ENCODE peak calls at places on chromosomes 2 and 18, in five cellular contexts. T, E, W, Q and O are unnamed samples.

GRCh38 chr2:220279372-220279771 is 651.9 kb downstream of the SLC4A3 start:
- DNase-seq in Q (no peak), T (no peak), W (peak), E (peak), O (peak)

GRCh38 chr2:150909613-150910012 is 352.1 kb downstream of the RBM43 start:
- DNase-seq in W (no peak), Q (no peak), E (no peak), T (no peak), O (peak)

GRCh38 chr2:157839162-157839801 is 36.8 kb downstream of the ACVR1 start:
- DNase-seq in Q (no peak), E (peak), W (peak), T (no peak), O (peak)

GRCh38 chr2:42523341-42523740 is 29.6 kb upstream of the KCNG3 start:
- DNase-seq in Q (no peak), E (no peak), T (no peak), W (no peak), O (no peak)

GRCh38 chr2:136132840-136133570 is 15.1 kb upstream of the CXCR4 start:
- DNase-seq in T (no peak), E (no peak), W (no peak), Q (no peak), O (no peak)

GRCh38 chr2:24123212-24124002 is at the start of the genes FAM228B and PFN4:
- DNase-seq in W (peak), E (peak), T (peak), Q (peak), O (peak)

GRCh38 chr2:12918841-12919445 is 202.2 kb downstream of the TRIB2 start:
- DNase-seq in E (peak), W (peak), T (no peak), Q (no peak), O (peak)

GRCh38 chr2:42949125-42949524 is 156.7 kb upstream of the HAAO start:
- DNase-seq in E (no peak), Q (no peak), W (no peak), T (no peak), O (no peak)

GRCh38 chr2:227506456-227506855 is 34.5 kb downstream of the AGFG1 start:
- DNase-seq in E (no peak), Q (no peak), T (no peak), W (no peak), O (no peak)

GRCh38 chr2:23269747-23270146 is 115.2 kb upstream of the KLHL29 start:
- DNase-seq in Q (no peak), W (no peak), T (no peak), E (no peak), O (peak)

GRCh38 chr2:142041105-142041504 is 89.7 kb downstream of the LRP1B start:
- DNase-seq in E (no peak), T (no peak), Q (no peak), W (no peak), O (peak)

GRCh38 chr18:55647331-55647730 is 59.3 kb upstream of the TCF4 start:
- DNase-seq in E (no peak), W (no peak), T (no peak), Q (no peak), O (peak)

GRCh38 chr2:210269148-210269547 is 43.9 kb upstream of the ACADL start:
- DNase-seq in W (no peak), T (no peak), Q (no peak), E (no peak), O (no peak)

GRCh38 chr2:110688594-110689091 is 10.8 kb upstream of the BUB1 start:
- DNase-seq in W (no peak), E (no peak), T (no peak), Q (no peak), O (no peak)

GRCh38 chr18:45107425-45107824 is 426.7 kb downstream of the SETBP1 start:
- DNase-seq in E (peak), T (no peak), W (peak), Q (no peak), O (peak)

GRCh38 chr18:43115076-43116035 is at the start of gene RIT2:
- DNase-seq in W (no peak), T (no peak), E (no peak), Q (no peak), O (no peak)

GRCh38 chr2:8800821-8801220 is 36.6 kb downstream of the KIDINS220 start:
- DNase-seq in Q (no peak), W (peak), T (no peak), E (no peak), O (no peak)

GRCh38 chr2:218291934-218292699 is at the start of gene TMBIM1:
- DNase-seq in Q (no peak), E (peak), T (peak), W (peak), O (peak)

GRCh38 chr2:118861741-118862140 is 14.3 kb upstream of the EN1 start:
- DNase-seq in W (no peak), E (no peak), Q (no peak), T (no peak), O (peak)

GRCh38 chr2:188326669-188327301 is 35.1 kb downstream of the GULP1 start:
- DNase-seq in E (no peak), W (peak), Q (no peak), T (no peak), O (no peak)

GRCh38 chr2:25041928-25042320 is at the start of gene EFR3B:
- DNase-seq in T (peak), E (peak), Q (peak), W (peak), O (peak)

GRCh38 chr2:58535182-58535581 is 294.1 kb upstream of the FANCL start:
- DNase-seq in W (no peak), T (no peak), Q (no peak), E (no peak), O (no peak)

GRCh38 chr18:35264409-35264808 is 23.6 kb downstream of the ZNF397 start:
- DNase-seq in Q (no peak), T (no peak), E (no peak), W (no peak), O (no peak)

GRCh38 chr2:105425936-105426625 is 27.2 kb upstream of the FHL2 start:
- DNase-seq in Q (no peak), T (no peak), E (no peak), W (no peak), O (no peak)

GRCh38 chr2:241540766-241541561 is 17.6 kb upstream of the BOK start:
- DNase-seq in W (no peak), Q (no peak), E (peak), T (peak), O (peak)

GRCh38 chr2:181106789-181107418 is 126.5 kb downstream of the UBE2E3 start:
- DNase-seq in Q (no peak), T (no peak), E (peak), W (peak), O (peak)

GRCh38 chr2:239468491-239469017 is 67.7 kb upstream of the HDAC4 start:
- DNase-seq in T (no peak), E (no peak), Q (no peak), W (no peak), O (no peak)

GRCh38 chr2:28381225-28382180 is 11.2 kb upstream of the FOSL2 start:
- DNase-seq in Q (no peak), W (no peak), E (no peak), T (no peak), O (no peak)

GRCh38 chr18:12639990-12640880 is 17.7 kb downstream of the SPIRE1 start:
- DNase-seq in Q (no peak), W (peak), T (no peak), E (peak), O (peak)

GRCh38 chr2:223941579-223942277 is 3.4 kb downstream of the WDFY1 start:
- DNase-seq in T (no peak), W (peak), E (peak), Q (no peak), O (peak)

GRCh38 chr2:158482594-158482993 is 25.8 kb downstream of the PKP4 start:
- DNase-seq in T (no peak), Q (no peak), W (peak), E (no peak), O (peak)

GRCh38 chr2:41698787-41699422 is 348.9 kb upstream of the PKDCC start:
- DNase-seq in W (no peak), E (no peak), T (peak), Q (no peak), O (peak)

GRCh38 chr2:189540551-189540950 is 40.0 kb downstream of the SLC40A1 start:
- DNase-seq in W (no peak), T (no peak), Q (no peak), E (no peak), O (peak)

GRCh38 chr2:189541591-189541990 is 39.0 kb downstream of the SLC40A1 start:
- DNase-seq in T (no peak), W (no peak), Q (no peak), E (no peak), O (no peak)

GRCh38 chr2:189544638-189545037 is 35.9 kb downstream of the SLC40A1 start:
- DNase-seq in W (no peak), Q (no peak), E (no peak), T (no peak), O (no peak)

GRCh38 chr2:189545424-189545823 is 35.2 kb downstream of the SLC40A1 start:
- DNase-seq in W (no peak), T (no peak), Q (no peak), E (no peak), O (no peak)

DNA sequence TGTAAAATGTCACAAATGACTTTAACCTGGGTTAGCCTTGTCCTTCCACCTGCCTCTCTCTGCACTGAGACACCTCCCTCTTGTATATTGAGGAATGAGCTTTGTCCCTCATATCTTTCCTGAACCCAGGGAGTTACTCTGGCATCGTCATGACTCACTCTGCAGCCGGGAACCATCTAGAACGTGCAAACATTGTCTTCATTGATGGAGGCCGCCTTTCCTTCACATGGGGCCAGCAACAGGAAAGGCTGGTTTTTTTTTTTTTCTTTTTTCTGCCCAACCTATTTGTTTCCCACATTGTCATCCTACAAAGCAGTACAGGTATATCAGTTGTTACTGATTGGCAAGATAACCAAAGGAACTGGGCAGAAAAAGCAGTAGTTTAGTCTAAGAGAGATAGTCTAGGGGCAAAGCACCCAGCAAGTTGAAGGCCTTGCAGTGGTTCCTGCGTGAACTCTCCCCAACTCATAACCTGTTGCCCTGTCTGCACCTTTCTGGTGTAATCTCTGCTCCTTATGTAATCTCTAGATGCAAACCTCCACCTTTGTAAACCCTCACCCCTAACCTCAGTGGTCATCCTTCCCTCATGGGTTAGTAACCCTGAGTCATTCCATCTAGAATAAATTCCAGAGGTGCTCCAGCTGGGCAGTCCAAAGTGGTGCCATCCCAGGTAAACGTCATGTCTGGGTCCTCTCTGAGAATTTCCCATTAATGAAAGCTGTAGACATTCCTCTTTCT is 38.3 kb downstream of the SLC40A1 start:
- DNase-seq in T (no peak), Q (no peak), E (no peak), W (no peak), O (no peak)
- H3K27ac ChIP-seq in T (no peak), Q (peak), E (no peak), W (no peak), O (no peak)

GRCh38 chr2:121505005-121505404 is 25.7 kb upstream of the RNU4ATAC start:
- DNase-seq in W (peak), E (peak), T (no peak), Q (no peak), O (peak)

GRCh38 chr2:121506187-121506586 is 24.5 kb upstream of the RNU4ATAC start:
- DNase-seq in Q (no peak), E (no peak), T (no peak), W (no peak), O (no peak)

GRCh38 chr2:121502781-121503180 is 27.9 kb upstream of the RNU4ATAC start:
- DNase-seq in E (no peak), T (no peak), Q (no peak), W (peak), O (peak)

GRCh38 chr2:121502246-121502645 is 28.4 kb upstream of the RNU4ATAC start:
- DNase-seq in W (peak), E (peak), Q (no peak), T (no peak), O (peak)

GRCh38 chr2:121504316-121504715 is 26.4 kb upstream of the RNU4ATAC start:
- DNase-seq in T (no peak), Q (no peak), E (no peak), W (no peak), O (no peak)
- H3K27ac ChIP-seq in T (no peak), Q (no peak), E (peak), W (peak), O (peak)

GRCh38 chr2:122186761-122187222 is 431.3 kb downstream of the TSN start:
- DNase-seq in T (no peak), Q (no peak), W (no peak), E (no peak), O (no peak)

GRCh38 chr2:122183890-122184289 is 428.4 kb downstream of the TSN start:
- DNase-seq in E (no peak), W (no peak), Q (no peak), T (no peak), O (no peak)

GRCh38 chr2:122182631-122183030 is 427.2 kb downstream of the TSN start:
- DNase-seq in T (no peak), W (no peak), Q (no peak), E (no peak), O (no peak)

GRCh38 chr2:122179492-122180070 is 424.1 kb downstream of the TSN start:
- DNase-seq in T (no peak), W (no peak), E (no peak), Q (no peak), O (no peak)

DNA sequence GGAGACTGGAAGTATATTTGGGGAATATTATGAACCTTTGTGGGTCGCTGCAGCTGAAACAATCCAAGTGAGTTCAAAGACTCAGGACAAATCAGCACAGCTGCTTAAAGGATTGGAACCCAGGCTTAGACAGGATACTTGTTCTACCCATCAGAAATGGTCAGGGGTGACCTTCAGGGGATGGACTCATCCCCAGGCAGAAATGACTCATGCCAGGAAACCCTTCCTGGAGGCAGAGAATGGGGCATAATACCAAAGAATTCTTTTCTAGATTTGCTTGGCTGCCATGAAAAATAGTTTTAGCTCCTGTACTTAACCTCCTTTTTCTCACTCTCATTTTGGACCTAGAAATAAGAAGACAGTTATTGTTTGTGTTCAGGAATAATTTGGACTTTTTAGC is 425.5 kb downstream of the TSN start:
- DNase-seq in T (no peak), E (no peak), Q (no peak), W (no peak), O (peak)
- H3K27ac ChIP-seq in T (no peak), E (no peak), Q (no peak), W (no peak), O (no peak)

DNA sequence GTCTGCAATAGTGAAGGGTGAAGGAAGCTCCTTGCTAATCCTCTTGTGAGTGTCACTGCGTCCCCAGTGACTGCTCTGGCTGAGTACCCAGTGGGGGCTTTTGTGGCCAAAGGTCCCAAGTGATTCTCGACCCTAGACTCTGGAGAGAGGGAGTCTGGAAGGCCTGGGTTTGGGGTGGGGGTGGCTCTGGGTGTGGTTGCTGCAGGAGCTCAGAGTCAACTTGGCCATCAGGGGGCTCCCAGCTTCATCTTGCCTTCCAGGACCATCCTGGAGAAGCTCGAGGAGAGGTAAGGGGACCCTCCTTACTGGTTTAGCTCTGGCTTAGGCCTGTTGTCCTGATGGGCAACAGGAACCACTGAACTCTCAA is 581 bp downstream of the PSD4 start:
- DNase-seq in Q (no peak), T (no peak), W (no peak), E (no peak), O (no peak)
- H3K27ac ChIP-seq in Q (no peak), T (no peak), W (no peak), E (no peak), O (no peak)

GRCh38 chr2:126776701-126777619 is 121.0 kb downstream of the GYPC start:
- DNase-seq in Q (peak), W (peak), T (peak), E (peak), O (peak)
- H3K27ac ChIP-seq in Q (peak), W (no peak), T (peak), E (no peak), O (no peak)

GRCh38 chr2:191249131-191249813 is 4.1 kb downstream of the MYO1B start:
- DNase-seq in W (peak), Q (no peak), T (no peak), E (no peak), O (peak)

GRCh38 chr2:191247381-191248057 is 2.3 kb downstream of the MYO1B start:
- DNase-seq in Q (no peak), E (peak), W (peak), T (no peak), O (peak)

GRCh38 chr2:191245046-191245868 is at the start of gene MYO1B:
- DNase-seq in E (peak), Q (no peak), W (peak), T (no peak), O (peak)

GRCh38 chr2:191245869-191246531 is 796 bp downstream of the MYO1B start:
- DNase-seq in E (peak), Q (no peak), T (no peak), W (peak), O (peak)

GRCh38 chr2:191246820-191247380 is 1.7 kb downstream of the MYO1B start:
- DNase-seq in W (no peak), T (no peak), Q (no peak), E (no peak), O (peak)
- H3K27ac ChIP-seq in W (peak), T (no peak), Q (peak), E (peak), O (peak)

DNA sequence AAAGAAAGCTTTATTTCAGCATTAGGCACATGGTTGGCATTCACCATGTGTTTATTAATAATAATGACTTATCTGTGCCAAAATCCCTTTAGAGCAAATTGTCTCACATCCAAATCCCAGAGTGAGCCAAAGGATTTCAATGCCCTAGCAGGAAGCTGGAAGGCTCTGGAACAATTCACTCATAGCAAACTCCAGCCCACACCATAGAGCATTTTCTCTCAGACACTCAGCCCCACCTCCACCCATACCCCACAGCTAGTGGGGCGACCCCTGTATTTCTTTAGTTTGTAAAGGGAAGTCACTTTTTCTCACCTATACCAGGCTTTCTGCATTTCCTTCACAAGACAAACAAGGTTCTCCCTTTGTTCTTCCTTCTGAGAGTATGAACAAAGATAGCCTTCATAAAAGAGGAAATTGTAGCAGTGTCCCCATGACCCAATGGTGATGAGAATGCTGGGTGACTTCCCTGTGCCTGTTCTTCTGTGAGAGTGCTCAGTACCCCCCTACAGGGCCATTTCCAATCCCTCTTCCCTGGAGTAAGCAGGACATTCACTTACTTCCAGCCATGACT is 100.1 kb upstream of the APCDD1 start:
- DNase-seq in Q (no peak), W (peak), E (no peak), T (peak), O (peak)
- H3K27ac ChIP-seq in Q (no peak), W (peak), E (no peak), T (peak), O (no peak)

DNA sequence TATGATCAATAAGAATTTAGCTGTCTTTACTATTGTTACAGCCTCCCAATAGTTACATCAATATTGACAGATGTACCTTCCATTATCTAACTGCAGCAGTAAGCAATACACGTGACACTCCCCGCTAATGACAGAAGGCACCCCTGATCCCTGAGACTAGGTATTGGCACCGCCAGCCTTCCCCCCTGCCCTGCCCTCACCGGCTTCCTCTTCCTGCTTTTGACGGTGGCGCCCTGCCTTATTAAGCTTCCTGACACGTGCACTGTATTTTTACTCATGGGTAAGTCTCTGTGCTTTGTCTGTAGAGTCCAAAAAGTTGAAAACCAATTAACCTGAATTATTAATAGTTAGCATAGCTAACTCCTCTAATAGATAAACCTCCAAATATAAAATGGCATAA is 223.5 kb downstream of the EIPR1 start:
- DNase-seq in E (no peak), T (no peak), Q (no peak), W (no peak), O (no peak)
- H3K27ac ChIP-seq in E (no peak), T (no peak), Q (no peak), W (no peak), O (no peak)

DNA sequence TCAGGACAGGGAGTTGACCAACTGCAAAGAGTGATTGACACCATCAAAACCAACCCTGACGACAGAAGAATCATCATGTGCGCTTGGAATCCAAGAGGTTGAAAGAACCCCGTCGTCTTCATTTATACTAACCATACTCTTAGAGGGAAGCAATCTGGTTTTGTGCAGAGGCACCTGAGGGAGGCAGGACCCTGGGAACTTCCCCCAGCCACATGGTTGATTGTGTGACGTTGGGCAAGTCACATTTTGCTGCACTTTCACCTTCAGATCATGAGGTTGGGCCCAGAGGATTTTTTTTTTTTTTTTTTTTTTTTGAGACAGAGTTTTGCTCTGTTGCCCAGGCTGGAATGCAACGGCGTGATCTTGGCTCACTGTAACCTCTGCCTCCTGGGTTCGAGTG is 11.6 kb downstream of the TYMS start:
- DNase-seq in T (no peak), Q (no peak), W (no peak), E (no peak), O (no peak)
- H3K27ac ChIP-seq in T (no peak), Q (no peak), W (no peak), E (no peak), O (no peak)